ENCODE peak calls at places on chromosomes 1 and 21, in six cellular contexts. Z, F, N, T, V and I are unnamed samples. For H3K27me3, the result is how much of the 10 kb centered on the place peaks cover.

GRCh38 chr1:66402194-66402593 is 131.8 kb upstream of the SGIP1 start:
- DNase-seq in V (no peak), T (peak), N (peak), Z (peak), F (peak), I (peak)

GRCh38 chr21:28126521-28127317 is 866.0 kb downstream of the LTN1 start:
- DNase-seq in T (no peak), Z (no peak), F (no peak), N (no peak), V (no peak), I (no peak)

GRCh38 chr1:24925082-24925779 is 4.8 kb downstream of the RUNX3 start:
- DNase-seq in T (no peak), Z (no peak), V (no peak), N (no peak), F (no peak), I (no peak)

GRCh38 chr21:31905444-31906400 is 32.9 kb downstream of the HUNK start:
- DNase-seq in N (no peak), F (no peak), V (peak), Z (no peak), T (no peak), I (no peak)

GRCh38 chr1:53549781-53550180 is 90.6 kb downstream of the DMRTB1 start:
- DNase-seq in V (no peak), F (no peak), N (peak), T (no peak), Z (no peak), I (peak)

GRCh38 chr1:34407140-34407539 is 230.4 kb downstream of the C1orf94 start:
- DNase-seq in N (no peak), T (no peak), F (no peak), V (no peak), Z (no peak), I (no peak)

GRCh38 chr1:109538827-109539555 is 681 bp upstream of the GPR61 start:
- DNase-seq in F (no peak), V (no peak), N (no peak), Z (no peak), T (no peak), I (no peak)

GRCh38 chr1:164310166-164310565 is 248.8 kb upstream of the PBX1 start:
- DNase-seq in V (peak), Z (no peak), T (no peak), F (no peak), N (no peak), I (no peak)

GRCh38 chr1:24743404-24744211 is 1.6 kb upstream of the CLIC4 start:
- DNase-seq in V (peak), Z (peak), N (no peak), F (no peak), T (no peak), I (no peak)

GRCh38 chr1:63545780-63546179 is 22.5 kb downstream of the EFCAB7 start:
- DNase-seq in N (no peak), F (no peak), V (peak), Z (no peak), T (no peak), I (no peak)

GRCh38 chr1:168803696-168804510 is 74.9 kb upstream of the DPT start:
- DNase-seq in N (no peak), F (peak), V (peak), T (peak), Z (no peak), I (no peak)

GRCh38 chr1:22266162-22266561 is 123.3 kb upstream of the WNT4 start:
- DNase-seq in N (no peak), F (no peak), Z (no peak), T (no peak), V (no peak), I (no peak)

GRCh38 chr1:228225740-228226139 is 17.9 kb downstream of the OBSCN start:
- DNase-seq in F (peak), V (no peak), T (no peak), Z (no peak), N (no peak), I (no peak)

GRCh38 chr1:169368406-169368769 is 393 bp downstream of the BLZF1 start:
- DNase-seq in V (peak), T (no peak), N (no peak), Z (no peak), F (peak), I (no peak)

GRCh38 chr1:95071539-95071938 is 1.2 kb downstream of the ALG14 start:
- DNase-seq in T (no peak), Z (no peak), V (no peak), N (no peak), F (no peak), I (no peak)

GRCh38 chr1:235637756-235638155 is 11.8 kb downstream of the GNG4 start:
- DNase-seq in N (no peak), T (no peak), F (no peak), Z (no peak), V (no peak), I (no peak)

GRCh38 chr1:165630629-165631402 is at the start of gene MGST3:
- DNase-seq in N (peak), F (peak), Z (peak), T (peak), V (peak), I (peak)

GRCh38 chr21:20789696-20790095 is 208.5 kb upstream of the NCAM2 start:
- DNase-seq in Z (no peak), T (no peak), F (no peak), N (no peak), V (no peak), I (no peak)

GRCh38 chr1:206472886-206473285 is 2.6 kb downstream of the IKBKE start:
- DNase-seq in N (peak), F (no peak), T (no peak), V (no peak), Z (no peak), I (no peak)

DNA sequence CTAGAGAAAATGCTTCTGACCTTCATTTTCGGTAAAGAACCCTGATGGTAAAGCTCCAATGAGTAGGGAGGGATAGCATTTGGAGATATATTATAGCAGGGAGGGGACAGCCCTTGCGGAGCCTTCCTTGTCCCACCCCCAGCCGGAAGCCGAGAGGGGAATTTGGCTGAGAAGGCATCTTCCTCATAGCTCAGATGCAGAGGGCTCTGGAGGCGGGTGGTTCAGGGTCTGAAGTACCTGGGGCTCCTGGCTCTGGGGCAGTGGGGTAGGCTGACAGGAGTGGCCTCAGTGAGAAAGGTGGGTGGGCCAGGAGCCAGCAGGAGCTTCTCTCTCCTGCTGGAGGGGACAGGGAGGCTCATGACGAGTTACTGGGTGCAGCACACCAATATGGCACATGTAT is 88.0 kb upstream of the IFFO2 start:
- DNase-seq in V (no peak), T (no peak), F (no peak), Z (no peak), N (peak), I (peak)
- H3K27me3 ChIP-seq in V (under half), T (under half), F (under half), Z (under half), N (under half), I (under half)

GRCh38 chr1:38045431-38046332 is 911 bp downstream of the POU3F1 start:
- DNase-seq in T (no peak), V (no peak), N (no peak), Z (no peak), F (peak), I (no peak)

GRCh38 chr1:38046884-38047602 is 450 bp upstream of the POU3F1 start:
- DNase-seq in V (peak), N (peak), Z (peak), T (peak), F (peak), I (peak)

GRCh38 chr1:38044224-38045215 is 2.1 kb downstream of the POU3F1 start:
- DNase-seq in N (no peak), T (no peak), Z (no peak), V (no peak), F (no peak), I (no peak)

GRCh38 chr1:38047603-38048146 is 1.1 kb upstream of the POU3F1 start:
- DNase-seq in F (no peak), T (no peak), Z (no peak), V (peak), N (no peak), I (no peak)

DNA sequence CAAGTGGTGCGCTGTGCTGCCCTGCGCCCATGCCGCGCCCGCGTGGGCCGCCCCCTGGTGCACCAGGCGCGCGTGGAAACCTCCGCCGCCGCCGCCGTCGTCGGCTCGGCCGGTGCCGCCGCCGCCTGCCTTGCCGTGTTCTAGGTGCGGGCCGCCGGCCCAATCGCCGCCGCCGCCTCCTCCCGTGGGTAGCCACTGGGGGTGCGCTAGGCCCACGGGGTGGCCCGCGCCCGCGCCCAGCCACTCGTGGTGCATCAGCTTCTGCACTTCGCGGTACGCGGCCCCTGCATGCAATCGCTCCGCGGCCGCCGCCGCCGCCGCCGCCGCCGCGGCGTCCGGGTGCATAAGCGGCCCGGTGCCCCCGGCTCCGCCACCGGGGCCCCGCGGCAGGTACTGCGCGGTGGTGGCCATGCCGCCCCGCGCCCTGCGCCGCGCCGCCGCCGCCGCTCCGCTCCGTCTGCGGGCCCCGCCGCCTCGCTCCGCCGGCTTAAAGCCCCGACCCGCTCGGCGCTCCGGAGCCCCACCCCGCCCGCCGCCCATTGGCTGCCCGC is at the start of gene POU3F1:
- DNase-seq in T (no peak), N (no peak), V (no peak), F (no peak), Z (no peak), I (no peak)
- H3K27me3 ChIP-seq in T (under half), N (half or more), V (half or more), F (half or more), Z (under half), I (under half)

GRCh38 chr1:198653815-198654413 is 15.1 kb downstream of the PTPRC start:
- DNase-seq in Z (no peak), T (no peak), N (no peak), V (no peak), F (no peak), I (no peak)

GRCh38 chr1:198648584-198648983 is 9.7 kb downstream of the PTPRC start:
- DNase-seq in F (no peak), T (no peak), V (no peak), Z (no peak), N (no peak), I (no peak)

GRCh38 chr1:198651685-198652400 is 13.0 kb downstream of the PTPRC start:
- DNase-seq in T (no peak), V (no peak), N (no peak), Z (no peak), F (no peak), I (no peak)

GRCh38 chr1:198649598-198650338 is 10.9 kb downstream of the PTPRC start:
- DNase-seq in F (no peak), T (no peak), Z (no peak), V (no peak), N (no peak), I (no peak)

DNA sequence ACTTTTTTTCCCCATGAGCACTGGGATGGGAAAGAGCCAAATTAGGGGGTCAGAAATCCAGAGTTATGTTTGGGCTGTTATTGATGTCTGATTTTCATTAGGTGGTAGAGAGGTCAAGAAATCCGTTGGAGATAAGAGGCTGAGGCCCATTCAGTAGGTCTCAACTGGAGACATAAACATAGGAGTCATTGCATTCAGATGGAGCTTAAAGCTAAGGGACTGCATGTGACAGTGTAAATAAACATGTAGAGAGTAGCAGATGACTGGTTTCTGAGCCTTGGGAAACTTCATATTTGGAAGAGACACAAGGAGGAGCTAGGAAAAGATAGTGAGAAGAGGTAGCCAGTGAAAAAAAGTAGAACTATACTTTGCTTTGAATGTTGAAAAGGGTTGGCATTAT is 11.7 kb downstream of the PTPRC start:
- DNase-seq in N (no peak), F (no peak), T (no peak), V (no peak), Z (no peak), I (no peak)
- H3K27me3 ChIP-seq in N (under half), F (under half), T (under half), V (under half), Z (under half), I (under half)

GRCh38 chr1:4684849-4685248 is 30.4 kb downstream of the AJAP1 start:
- DNase-seq in F (no peak), N (no peak), V (no peak), T (no peak), Z (no peak), I (no peak)

GRCh38 chr1:4685466-4685865 is 31.1 kb downstream of the AJAP1 start:
- DNase-seq in V (no peak), Z (no peak), N (no peak), T (no peak), F (no peak), I (no peak)

GRCh38 chr1:4681026-4681425 is 26.6 kb downstream of the AJAP1 start:
- DNase-seq in V (no peak), N (no peak), Z (no peak), F (no peak), T (peak), I (no peak)

GRCh38 chr1:4684142-4684541 is 29.7 kb downstream of the AJAP1 start:
- DNase-seq in T (no peak), N (no peak), Z (no peak), V (peak), F (no peak), I (no peak)

GRCh38 chr1:4682607-4683220 is 28.3 kb downstream of the AJAP1 start:
- DNase-seq in T (no peak), Z (no peak), V (no peak), F (no peak), N (no peak), I (no peak)
- H3K27me3 ChIP-seq in T (under half), Z (under half), V (under half), F (under half), N (under half), I (under half)

GRCh38 chr1:160538985-160539651 is 16.1 kb upstream of the SLAMF6 start:
- DNase-seq in Z (no peak), V (no peak), F (peak), N (no peak), T (no peak), I (no peak)
- H3K27me3 ChIP-seq in Z (under half), V (under half), F (under half), N (under half), T (under half), I (under half)

GRCh38 chr1:40151457-40152079 is 9.6 kb upstream of the RLF start:
- DNase-seq in T (no peak), Z (no peak), F (no peak), V (no peak), N (no peak), I (no peak)

GRCh38 chr1:40155910-40156309 is 5.3 kb upstream of the RLF start:
- DNase-seq in F (no peak), T (no peak), Z (no peak), N (no peak), V (no peak), I (no peak)

DNA sequence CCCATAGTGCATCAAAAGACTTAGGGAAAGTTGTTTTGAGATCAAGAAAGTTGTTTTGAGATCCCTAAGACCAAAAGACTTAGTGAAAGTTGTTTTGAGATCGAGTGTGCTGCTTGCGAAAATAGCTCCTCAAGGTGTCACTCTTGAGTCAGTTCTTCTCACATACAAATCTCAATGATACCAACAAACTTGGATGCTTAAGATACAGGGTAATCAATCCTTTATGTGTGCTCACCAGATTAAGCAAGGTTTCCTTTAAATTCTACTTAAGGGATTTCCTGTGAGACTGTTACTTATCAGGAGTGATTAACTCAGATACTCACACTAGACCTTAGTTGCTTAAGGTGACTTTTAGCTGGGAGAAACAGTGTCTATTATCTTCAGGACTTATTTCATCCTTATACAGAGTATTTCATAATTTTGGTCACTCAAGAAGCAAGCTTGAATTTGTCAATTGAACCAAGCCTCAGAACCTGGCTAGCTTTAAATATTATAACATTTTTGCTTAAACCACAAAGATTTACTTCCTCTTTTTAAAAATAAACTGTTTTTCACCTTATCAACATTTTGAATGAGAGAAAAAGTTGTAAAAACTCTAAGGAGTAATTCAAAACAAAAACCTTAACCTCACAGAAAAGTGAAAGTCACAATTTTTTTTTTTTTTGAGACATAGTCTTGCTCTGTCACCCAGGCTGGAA is 8.0 kb upstream of the RLF start:
- DNase-seq in T (no peak), F (peak), Z (peak), V (peak), N (no peak), I (no peak)
- H3K27me3 ChIP-seq in T (under half), F (under half), Z (under half), V (under half), N (under half), I (under half)

DNA sequence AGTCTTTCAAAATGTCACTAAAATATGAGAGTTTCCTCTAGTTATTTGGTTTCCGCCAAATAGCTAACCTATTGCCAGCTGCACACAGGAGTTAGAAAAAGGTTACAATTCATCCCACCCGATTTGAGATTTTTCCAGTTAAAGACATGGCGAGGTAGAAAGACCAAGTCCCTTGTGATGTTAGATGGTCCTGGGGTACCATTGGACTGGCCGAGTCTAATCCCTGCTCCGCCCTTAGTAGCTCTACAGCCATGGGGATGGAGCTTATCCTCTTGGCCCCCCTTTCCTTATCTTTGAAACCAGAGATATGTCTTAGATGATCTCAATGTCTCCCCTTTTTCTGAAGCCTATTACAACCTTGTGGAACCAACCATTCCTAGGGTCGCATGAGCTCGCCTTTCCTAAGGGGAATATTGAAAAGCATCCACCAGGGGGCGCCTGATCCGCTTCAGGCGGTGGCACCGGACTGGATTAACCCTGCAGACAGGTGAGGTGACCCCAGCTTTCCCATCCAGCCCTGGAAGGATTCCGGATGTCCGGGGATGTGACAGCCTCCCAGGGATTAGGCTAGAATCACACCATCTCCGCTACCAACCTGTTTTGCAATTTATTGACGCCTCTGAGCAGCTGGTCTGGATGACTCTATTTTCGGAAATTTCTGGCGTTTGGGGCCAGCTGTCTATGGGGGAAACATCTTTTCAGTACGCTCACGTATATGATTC is 68.3 kb upstream of the SIM2 start:
- DNase-seq in F (peak), Z (peak), T (no peak), N (no peak), V (peak), I (no peak)
- H3K27me3 ChIP-seq in F (under half), Z (under half), T (under half), N (under half), V (under half), I (under half)

GRCh38 chr1:3219005-3219724 is 150.2 kb downstream of the PRDM16 start:
- DNase-seq in F (peak), Z (peak), V (peak), T (peak), N (peak), I (no peak)

GRCh38 chr1:3217887-3218679 is 149.1 kb downstream of the PRDM16 start:
- DNase-seq in T (no peak), N (no peak), F (no peak), V (no peak), Z (no peak), I (no peak)

GRCh38 chr1:3222042-3222692 is 153.2 kb downstream of the PRDM16 start:
- DNase-seq in N (no peak), T (no peak), F (peak), V (no peak), Z (no peak), I (no peak)

GRCh38 chr1:3221112-3222041 is 152.4 kb downstream of the PRDM16 start:
- DNase-seq in Z (no peak), N (no peak), F (no peak), V (no peak), T (peak), I (no peak)

DNA sequence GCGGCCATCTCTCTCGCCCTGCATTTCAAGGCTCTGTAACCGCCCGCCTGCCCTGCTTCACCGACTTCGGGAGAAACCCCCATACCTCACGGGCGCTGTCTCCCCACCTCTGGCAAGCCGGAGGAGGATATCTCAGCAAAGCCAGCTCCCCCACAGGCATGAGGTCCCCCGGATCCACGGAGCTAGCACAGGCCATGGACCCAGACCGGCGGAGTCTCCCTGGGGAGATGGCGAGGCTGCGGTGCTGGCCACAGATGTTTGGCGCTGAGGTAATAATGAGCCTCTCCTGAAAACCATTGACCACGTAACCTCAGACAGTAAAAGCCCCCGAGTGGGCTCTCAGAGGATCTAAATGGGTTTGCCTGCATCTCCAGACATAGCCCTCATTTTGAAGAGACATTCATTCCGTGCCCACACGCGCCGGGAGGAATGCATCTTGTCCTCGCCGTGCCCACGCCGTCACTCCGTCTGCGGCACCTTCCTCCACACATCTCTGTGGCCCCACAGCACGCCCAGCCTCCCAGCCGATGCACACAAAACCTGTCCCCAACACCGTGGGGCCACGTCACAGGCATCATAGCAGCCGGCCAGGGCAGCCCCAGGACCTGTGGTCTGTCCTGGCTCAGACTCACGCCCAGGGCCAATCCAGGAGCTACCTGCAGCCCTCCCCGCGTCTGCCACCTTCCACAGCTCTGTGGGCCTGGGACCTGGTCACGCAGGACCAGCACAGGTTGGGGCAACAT is 150.9 kb downstream of the PRDM16 start:
- DNase-seq in T (no peak), N (no peak), F (no peak), V (no peak), Z (peak), I (no peak)
- H3K27me3 ChIP-seq in T (under half), N (under half), F (under half), V (under half), Z (under half), I (half or more)